ENCODE peak calls at places on chromosomes 2 and 18, in nine cellular contexts. Y is CD4-positive, alpha-beta T cell; H is right lobe of liver; E is substantia nigra; Q is transverse colon; G is hepatocyte; S is Karpas-422; N is lower lobe of right lung; F is IMR-90. D is an unnamed sample.

GRCh38 chr2:35973132-35973736 is 382.3 kb upstream of the CRIM1 start:
- DNase-seq in Y (no peak), H (no peak), E (no peak), Q (no peak), G (peak; percentile 49), S (no peak), N (no peak), F (peak; percentile 42), D (no peak)

GRCh38 chr2:28664120-28664842 is 87.3 kb upstream of the PPP1CB start:
- DNase-seq in Y (no peak), H (no peak), E (no peak), Q (peak; percentile 64), G (peak; percentile 78), S (no peak), N (no peak), F (peak; percentile 54), D (no peak)

GRCh38 chr2:164841719-164842623 is at the start of gene COBLL1:
- DNase-seq in Y (peak; percentile 1), H (peak; percentile 87), E (no peak), Q (peak; percentile 89), G (peak; percentile 93), S (peak; percentile 66), N (peak; percentile 87), F (peak; percentile 41), D (peak; percentile 67)

GRCh38 chr18:67776929-67777328 is 260.4 kb upstream of the DSEL start:
- DNase-seq in Y (no peak), H (no peak), E (no peak), Q (no peak), G (peak; percentile 13), S (peak; percentile 42), N (no peak), F (peak; percentile 30), D (no peak)

GRCh38 chr2:37871453-37872191 is 53.5 kb upstream of the RMDN2 start:
- DNase-seq in Y (no peak), H (no peak), E (no peak), Q (no peak), G (peak; percentile 53), S (no peak), N (no peak), F (peak; percentile 81), D (no peak)

GRCh38 chr2:163044116-163044515 is 205.5 kb upstream of the KCNH7 start:
- DNase-seq in Y (no peak), H (no peak), E (no peak), Q (no peak), G (peak; percentile 11), S (no peak), N (no peak), F (no peak), D (no peak)

GRCh38 chr2:71566271-71566858 is 113.0 kb downstream of the DYSF start:
- DNase-seq in Y (no peak), H (no peak), E (no peak), Q (no peak), G (no peak), S (no peak), N (no peak), F (no peak), D (no peak)

GRCh38 chr18:57657566-57657965 is 35.9 kb upstream of the NARS1 start:
- DNase-seq in Y (no peak), H (no peak), E (no peak), Q (no peak), G (no peak), S (no peak), N (no peak), F (no peak), D (no peak)

GRCh38 chr2:45812039-45812500 is 160.6 kb downstream of the PRKCE start:
- DNase-seq in Y (no peak), H (no peak), E (no peak), Q (no peak), G (no peak), S (peak; percentile 58), N (no peak), F (peak; percentile 86), D (no peak)

GRCh38 chr2:160918909-160919503 is 241.2 kb upstream of the TANK start:
- DNase-seq in Y (peak; percentile 1), H (peak; percentile 65), E (no peak), Q (peak; percentile 56), G (peak; percentile 74), S (peak; percentile 71), N (peak; percentile 83), F (peak; percentile 44), D (peak; percentile 71)

GRCh38 chr2:236107971-236108625 is 60.1 kb downstream of the GBX2 start:
- DNase-seq in Y (no peak), H (peak; percentile 53), E (no peak), Q (no peak), G (no peak), S (no peak), N (no peak), F (no peak), D (no peak)

GRCh38 chr2:171160119-171160629 is 519 bp downstream of the TLK1 start:
- DNase-seq in Y (peak; percentile 52), H (peak; percentile 78), E (no peak), Q (peak; percentile 71), G (peak; percentile 83), S (peak; percentile 74), N (peak; percentile 81), F (peak; percentile 62), D (peak; percentile 72)

GRCh38 chr2:176464886-176465564 is 195.8 kb downstream of the MTX2 start:
- DNase-seq in Y (no peak), H (no peak), E (no peak), Q (no peak), G (no peak), S (peak; percentile 85), N (no peak), F (no peak), D (no peak)

GRCh38 chr18:3454365-3455089 is 4.6 kb downstream of the TGIF1 start:
- DNase-seq in Y (no peak), H (no peak), E (no peak), Q (peak; percentile 39), G (peak; percentile 70), S (peak; percentile 79), N (no peak), F (peak; percentile 72), D (no peak)

GRCh38 chr18:80246656-80247402 is 485 bp downstream of the PARD6G start:
- DNase-seq in Y (no peak), H (peak; percentile 65), E (no peak), Q (no peak), G (peak; percentile 46), S (no peak), N (no peak), F (no peak), D (peak; percentile 57)

GRCh38 chr2:209946539-209946938 is 55.9 kb upstream of the RPE start:
- DNase-seq in Y (no peak), H (no peak), E (no peak), Q (no peak), G (no peak), S (no peak), N (no peak), F (no peak), D (no peak)

DNA sequence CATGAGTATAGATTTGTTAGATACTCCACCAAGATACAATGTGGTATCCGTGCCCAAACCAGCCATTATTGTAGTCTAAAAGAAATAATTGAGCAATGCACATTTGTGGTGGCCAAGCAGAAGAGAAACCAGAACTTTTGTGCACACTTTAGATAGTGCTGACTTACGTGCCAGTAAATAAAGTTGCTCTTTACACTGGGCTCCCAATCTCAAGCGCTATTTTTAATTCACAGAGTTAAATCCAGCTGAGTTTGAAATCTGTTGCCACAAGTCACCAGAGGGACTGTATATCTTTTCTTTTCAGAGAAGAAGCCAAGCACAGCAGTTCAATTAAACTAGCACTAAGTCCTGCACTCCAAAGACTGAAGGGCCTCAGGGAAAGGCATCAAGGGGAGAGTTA is 680.4 kb downstream of the TDRD15 start:
- DNase-seq in Y (no peak), H (no peak), E (no peak), Q (no peak), G (no peak), S (no peak), N (no peak), F (no peak), D (no peak)
- H3K27ac ChIP-seq in Y (no peak overlapping the region), H (no peak overlapping the region), E (no peak overlapping the region), Q (no peak overlapping the region), G (no peak overlapping the region), S (no peak overlapping the region), N (no peak overlapping the region), F (no peak overlapping the region), D (no peak overlapping the region)

GRCh38 chr2:207772844-207773205 is 3.1 kb upstream of the FZD5 start:
- DNase-seq in Y (no peak), H (no peak), E (no peak), Q (no peak), G (no peak), S (no peak), N (no peak), F (no peak), D (no peak)

GRCh38 chr2:207775471-207775870 is 5.8 kb upstream of the FZD5 start:
- DNase-seq in Y (no peak), H (peak; percentile 73), E (no peak), Q (no peak), G (no peak), S (no peak), N (no peak), F (no peak), D (peak; percentile 30)

GRCh38 chr2:207771421-207771820 is 1.7 kb upstream of the FZD5 start:
- DNase-seq in Y (no peak), H (no peak), E (no peak), Q (peak; percentile 36), G (no peak), S (no peak), N (no peak), F (no peak), D (no peak)

GRCh38 chr2:207770602-207771404 is 1.1 kb upstream of the FZD5 start:
- DNase-seq in Y (no peak), H (peak; percentile 74), E (no peak), Q (peak; percentile 43), G (no peak), S (peak; percentile 51), N (peak; percentile 56), F (no peak), D (no peak)

GRCh38 chr2:207772081-207772843 is 2.6 kb upstream of the FZD5 start:
- DNase-seq in Y (no peak), H (no peak), E (no peak), Q (no peak), G (peak; percentile 54), S (no peak), N (no peak), F (no peak), D (no peak)
- H3K27ac ChIP-seq in Y (no peak overlapping the region), H (peak overlapping the region; percentile 91), E (no peak overlapping the region), Q (peak overlapping the region; percentile 90), G (peak overlapping the region; percentile 51), S (no peak overlapping the region), N (no peak overlapping the region), F (no peak overlapping the region), D (no peak overlapping the region)

DNA sequence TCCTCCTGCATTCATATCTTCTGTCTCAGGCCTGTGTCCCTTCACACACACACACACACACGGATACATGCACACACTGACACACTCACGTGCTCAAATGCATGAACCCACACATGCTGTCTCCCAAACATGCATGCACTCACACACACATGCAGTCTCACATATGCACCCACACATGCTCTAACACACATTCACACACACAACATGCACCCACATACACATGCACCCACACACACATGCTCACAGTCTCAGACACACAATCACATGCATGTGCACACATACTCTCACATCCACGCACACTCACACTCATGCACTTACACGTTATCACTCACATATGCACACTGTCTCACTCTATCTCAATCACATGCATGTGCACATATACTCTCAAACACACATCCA is 1.9 kb upstream of the CD226 start:
- DNase-seq in Y (no peak), H (no peak), E (no peak), Q (no peak), G (no peak), S (no peak), N (no peak), F (no peak), D (no peak)
- H3K27ac ChIP-seq in Y (peak overlapping the region; percentile 58), H (no peak overlapping the region), E (no peak overlapping the region), Q (no peak overlapping the region), G (no peak overlapping the region), S (no peak overlapping the region), N (no peak overlapping the region), F (no peak overlapping the region), D (no peak overlapping the region)

GRCh38 chr2:16058256-16058655 is 117.9 kb downstream of the MYCN start:
- DNase-seq in Y (no peak), H (no peak), E (no peak), Q (no peak), G (no peak), S (no peak), N (no peak), F (no peak), D (no peak)
- H3K27ac ChIP-seq in Y (no peak overlapping the region), H (no peak overlapping the region), E (no peak overlapping the region), Q (no peak overlapping the region), G (no peak overlapping the region), S (no peak overlapping the region), N (no peak overlapping the region), F (no peak overlapping the region), D (no peak overlapping the region)